ENCODE peak calls at places on chromosomes 1 and 21, in ten cellular contexts. One of them, this sample, is unnamed.

GRCh38 chr1:112614460-112615065 is 4.4 kb downstream of the ST7L start:
- DNase-seq in BJ: no peak
- DNase-seq in mucosa of descending colon: no peak
- DNase-seq in lower lobe of right lung: no peak
- DNase-seq in AG09319: no peak
- DNase-seq in cardiac muscle cell: no peak
- DNase-seq in fibroblast of pulmonary artery: peak
- DNase-seq in left lung: no peak
- DNase-seq in HFFc6: peak
- DNase-seq in ovary: no peak
- DNase-seq in this sample: peak

GRCh38 chr1:230702934-230703678 is 10.8 kb downstream of the AGT start:
- DNase-seq in BJ: no peak
- DNase-seq in mucosa of descending colon: no peak
- DNase-seq in lower lobe of right lung: no peak
- DNase-seq in AG09319: no peak
- DNase-seq in cardiac muscle cell: no peak
- DNase-seq in fibroblast of pulmonary artery: no peak
- DNase-seq in left lung: no peak
- DNase-seq in HFFc6: no peak
- DNase-seq in ovary: no peak
- DNase-seq in this sample: no peak

GRCh38 chr1:214643032-214643431 is 40.0 kb downstream of the CENPF start:
- DNase-seq in BJ: no peak
- DNase-seq in mucosa of descending colon: no peak
- DNase-seq in lower lobe of right lung: no peak
- DNase-seq in AG09319: no peak
- DNase-seq in cardiac muscle cell: no peak
- DNase-seq in fibroblast of pulmonary artery: no peak
- DNase-seq in left lung: no peak
- DNase-seq in HFFc6: no peak
- DNase-seq in ovary: no peak
- DNase-seq in this sample: no peak

GRCh38 chr1:10516925-10517676 is 42.4 kb downstream of the PEX14 start:
- DNase-seq in BJ: no peak
- DNase-seq in mucosa of descending colon: no peak
- DNase-seq in lower lobe of right lung: no peak
- DNase-seq in AG09319: no peak
- DNase-seq in cardiac muscle cell: no peak
- DNase-seq in fibroblast of pulmonary artery: no peak
- DNase-seq in left lung: no peak
- DNase-seq in HFFc6: no peak
- DNase-seq in ovary: no peak
- DNase-seq in this sample: no peak

GRCh38 chr1:243505986-243506689 is 250.3 kb downstream of the SDCCAG8 start:
- DNase-seq in BJ: no peak
- DNase-seq in mucosa of descending colon: no peak
- DNase-seq in lower lobe of right lung: no peak
- DNase-seq in AG09319: no peak
- DNase-seq in cardiac muscle cell: no peak
- DNase-seq in fibroblast of pulmonary artery: peak
- DNase-seq in left lung: no peak
- DNase-seq in HFFc6: no peak
- DNase-seq in ovary: no peak
- DNase-seq in this sample: no peak

GRCh38 chr1:98232678-98233077 is 311.8 kb upstream of the DPYD start:
- DNase-seq in BJ: no peak
- DNase-seq in mucosa of descending colon: no peak
- DNase-seq in lower lobe of right lung: no peak
- DNase-seq in AG09319: no peak
- DNase-seq in cardiac muscle cell: no peak
- DNase-seq in fibroblast of pulmonary artery: no peak
- DNase-seq in left lung: no peak
- DNase-seq in HFFc6: no peak
- DNase-seq in ovary: no peak
- DNase-seq in this sample: no peak

GRCh38 chr1:206716519-206717236 is 32.0 kb downstream of the MAPKAPK2 start:
- DNase-seq in BJ: no peak
- DNase-seq in mucosa of descending colon: no peak
- DNase-seq in lower lobe of right lung: no peak
- DNase-seq in AG09319: no peak
- DNase-seq in cardiac muscle cell: no peak
- DNase-seq in fibroblast of pulmonary artery: no peak
- DNase-seq in left lung: no peak
- DNase-seq in HFFc6: no peak
- DNase-seq in ovary: no peak
- DNase-seq in this sample: no peak

GRCh38 chr1:44817771-44818495 is 9.6 kb downstream of the BTBD19 start:
- DNase-seq in BJ: no peak
- DNase-seq in mucosa of descending colon: no peak
- DNase-seq in lower lobe of right lung: peak
- DNase-seq in AG09319: no peak
- DNase-seq in cardiac muscle cell: no peak
- DNase-seq in fibroblast of pulmonary artery: no peak
- DNase-seq in left lung: peak
- DNase-seq in HFFc6: no peak
- DNase-seq in ovary: peak
- DNase-seq in this sample: no peak

GRCh38 chr1:41861509-41862410 is 57.0 kb downstream of the HIVEP3 start:
- DNase-seq in BJ: no peak
- DNase-seq in mucosa of descending colon: no peak
- DNase-seq in lower lobe of right lung: no peak
- DNase-seq in AG09319: no peak
- DNase-seq in cardiac muscle cell: no peak
- DNase-seq in fibroblast of pulmonary artery: no peak
- DNase-seq in left lung: no peak
- DNase-seq in HFFc6: no peak
- DNase-seq in ovary: no peak
- DNase-seq in this sample: peak

GRCh38 chr21:42343556-42343955 is 7.2 kb downstream of the TFF2 start:
- DNase-seq in BJ: no peak
- DNase-seq in mucosa of descending colon: no peak
- DNase-seq in lower lobe of right lung: no peak
- DNase-seq in AG09319: no peak
- DNase-seq in cardiac muscle cell: no peak
- DNase-seq in fibroblast of pulmonary artery: no peak
- DNase-seq in left lung: no peak
- DNase-seq in HFFc6: no peak
- DNase-seq in ovary: no peak
- DNase-seq in this sample: no peak

GRCh38 chr1:30009720-30010119 is 713.7 kb downstream of the MATN1 start:
- DNase-seq in BJ: no peak
- DNase-seq in mucosa of descending colon: no peak
- DNase-seq in lower lobe of right lung: no peak
- DNase-seq in AG09319: no peak
- DNase-seq in cardiac muscle cell: no peak
- DNase-seq in fibroblast of pulmonary artery: no peak
- DNase-seq in left lung: no peak
- DNase-seq in HFFc6: no peak
- DNase-seq in ovary: no peak
- DNase-seq in this sample: no peak

GRCh38 chr1:234406871-234407270 is 33.6 kb downstream of the COA6 start:
- DNase-seq in BJ: no peak
- DNase-seq in mucosa of descending colon: no peak
- DNase-seq in lower lobe of right lung: no peak
- DNase-seq in AG09319: no peak
- DNase-seq in cardiac muscle cell: no peak
- DNase-seq in fibroblast of pulmonary artery: no peak
- DNase-seq in left lung: no peak
- DNase-seq in HFFc6: no peak
- DNase-seq in ovary: no peak
- DNase-seq in this sample: no peak

GRCh38 chr21:18608226-18608625 is 204.6 kb upstream of the TMPRSS15 start:
- DNase-seq in BJ: no peak
- DNase-seq in mucosa of descending colon: no peak
- DNase-seq in lower lobe of right lung: no peak
- DNase-seq in AG09319: no peak
- DNase-seq in cardiac muscle cell: no peak
- DNase-seq in fibroblast of pulmonary artery: no peak
- DNase-seq in left lung: no peak
- DNase-seq in HFFc6: no peak
- DNase-seq in ovary: no peak
- DNase-seq in this sample: no peak

GRCh38 chr1:100308777-100309176 is 42.8 kb downstream of the RTCA start:
- DNase-seq in BJ: no peak
- DNase-seq in mucosa of descending colon: no peak
- DNase-seq in lower lobe of right lung: no peak
- DNase-seq in AG09319: no peak
- DNase-seq in cardiac muscle cell: no peak
- DNase-seq in fibroblast of pulmonary artery: peak
- DNase-seq in left lung: no peak
- DNase-seq in HFFc6: peak
- DNase-seq in ovary: no peak
- DNase-seq in this sample: peak

GRCh38 chr1:57024855-57025254 is 59.0 kb upstream of the C8B start:
- DNase-seq in BJ: no peak
- DNase-seq in mucosa of descending colon: no peak
- DNase-seq in lower lobe of right lung: no peak
- DNase-seq in AG09319: no peak
- DNase-seq in cardiac muscle cell: no peak
- DNase-seq in fibroblast of pulmonary artery: no peak
- DNase-seq in left lung: peak
- DNase-seq in HFFc6: no peak
- DNase-seq in ovary: no peak
- DNase-seq in this sample: no peak

GRCh38 chr1:207829576-207829975 is 77.7 kb downstream of the CD46 start:
- DNase-seq in BJ: no peak
- DNase-seq in mucosa of descending colon: no peak
- DNase-seq in lower lobe of right lung: no peak
- DNase-seq in AG09319: no peak
- DNase-seq in cardiac muscle cell: no peak
- DNase-seq in fibroblast of pulmonary artery: no peak
- DNase-seq in left lung: no peak
- DNase-seq in HFFc6: no peak
- DNase-seq in ovary: no peak
- DNase-seq in this sample: no peak

DNA sequence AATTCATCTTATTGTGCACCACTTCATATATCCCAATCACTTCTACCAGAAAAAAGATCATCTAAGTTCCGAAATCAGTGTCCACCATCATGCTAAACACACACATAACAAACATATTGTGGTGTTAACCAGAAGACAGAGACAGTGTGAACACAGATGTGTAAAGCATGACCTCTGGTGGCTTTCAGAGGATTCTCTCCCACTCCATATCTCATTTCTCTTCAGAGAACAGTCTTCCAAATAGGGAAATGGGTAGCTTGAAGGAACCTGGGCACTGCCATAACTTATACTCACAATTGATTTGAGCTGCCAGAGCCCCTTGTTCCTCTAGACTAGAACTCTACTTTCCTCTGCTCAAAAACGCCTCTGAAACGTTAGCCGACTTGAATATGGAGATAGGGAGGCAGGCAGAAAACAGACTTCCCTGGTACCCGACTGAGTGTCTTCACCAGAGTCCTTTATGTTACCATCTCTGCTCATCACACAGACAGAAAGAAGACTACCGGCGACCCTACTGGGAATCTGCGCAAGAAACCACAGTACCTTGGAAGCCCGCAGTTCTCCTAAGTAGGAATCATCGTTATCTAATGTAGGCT is 1.8 kb upstream of the ELAPOR1 start:
- DNase-seq in BJ: no peak
- DNase-seq in mucosa of descending colon: no peak
- DNase-seq in lower lobe of right lung: no peak
- DNase-seq in AG09319: no peak
- DNase-seq in cardiac muscle cell: no peak
- DNase-seq in fibroblast of pulmonary artery: peak
- DNase-seq in left lung: no peak
- DNase-seq in HFFc6: peak
- DNase-seq in ovary: no peak
- DNase-seq in this sample: peak
- TF ChIP-seq CTCF in BJ: peak
- TF ChIP-seq CTCF in mucosa of descending colon: no peak
- TF ChIP-seq CTCF in lower lobe of right lung: no peak
- TF ChIP-seq CTCF in AG09319: peak
- TF ChIP-seq CTCF in cardiac muscle cell: peak
- TF ChIP-seq CTCF in fibroblast of pulmonary artery: peak
- TF ChIP-seq CTCF in left lung: no peak
- TF ChIP-seq CTCF in HFFc6: no peak
- TF ChIP-seq CTCF in ovary: no peak
- TF ChIP-seq CTCF in this sample: peak

DNA sequence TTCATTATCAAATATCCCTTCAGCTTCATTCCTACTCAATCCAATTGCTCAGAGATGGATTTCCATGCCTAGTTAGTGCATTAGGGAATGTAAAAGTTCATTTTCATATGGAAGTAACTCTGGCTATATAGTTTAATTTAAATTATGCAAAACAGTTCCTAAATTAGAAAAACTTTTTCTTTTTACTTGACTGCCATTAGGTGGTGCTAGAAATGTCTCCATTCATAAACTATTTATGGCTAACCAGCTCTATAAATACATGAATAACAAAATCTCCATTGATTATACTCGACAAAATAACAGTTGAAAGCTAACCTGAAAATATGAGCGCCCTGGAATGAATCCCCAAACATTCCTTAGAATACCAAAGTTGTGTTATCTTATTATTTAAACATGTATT is 311.4 kb downstream of the USH2A start:
- DNase-seq in BJ: no peak
- DNase-seq in mucosa of descending colon: no peak
- DNase-seq in lower lobe of right lung: no peak
- DNase-seq in AG09319: no peak
- DNase-seq in cardiac muscle cell: no peak
- DNase-seq in fibroblast of pulmonary artery: peak
- DNase-seq in left lung: no peak
- DNase-seq in HFFc6: peak
- DNase-seq in ovary: no peak
- DNase-seq in this sample: peak
- TF ChIP-seq CTCF in BJ: peak
- TF ChIP-seq CTCF in mucosa of descending colon: no peak
- TF ChIP-seq CTCF in lower lobe of right lung: no peak
- TF ChIP-seq CTCF in AG09319: peak
- TF ChIP-seq CTCF in cardiac muscle cell: no peak
- TF ChIP-seq CTCF in fibroblast of pulmonary artery: peak
- TF ChIP-seq CTCF in left lung: no peak
- TF ChIP-seq CTCF in HFFc6: peak
- TF ChIP-seq CTCF in ovary: no peak
- TF ChIP-seq CTCF in this sample: peak

GRCh38 chr1:160779662-160780397 is 16.1 kb upstream of the LY9 start:
- DNase-seq in BJ: no peak
- DNase-seq in mucosa of descending colon: no peak
- DNase-seq in lower lobe of right lung: no peak
- DNase-seq in AG09319: no peak
- DNase-seq in cardiac muscle cell: no peak
- DNase-seq in fibroblast of pulmonary artery: peak
- DNase-seq in left lung: no peak
- DNase-seq in HFFc6: no peak
- DNase-seq in ovary: no peak
- DNase-seq in this sample: peak
- TF ChIP-seq CTCF in BJ: peak
- TF ChIP-seq CTCF in mucosa of descending colon: no peak
- TF ChIP-seq CTCF in lower lobe of right lung: peak
- TF ChIP-seq CTCF in AG09319: no peak
- TF ChIP-seq CTCF in cardiac muscle cell: peak
- TF ChIP-seq CTCF in fibroblast of pulmonary artery: peak
- TF ChIP-seq CTCF in left lung: peak
- TF ChIP-seq CTCF in HFFc6: peak
- TF ChIP-seq CTCF in ovary: no peak
- TF ChIP-seq CTCF in this sample: peak

DNA sequence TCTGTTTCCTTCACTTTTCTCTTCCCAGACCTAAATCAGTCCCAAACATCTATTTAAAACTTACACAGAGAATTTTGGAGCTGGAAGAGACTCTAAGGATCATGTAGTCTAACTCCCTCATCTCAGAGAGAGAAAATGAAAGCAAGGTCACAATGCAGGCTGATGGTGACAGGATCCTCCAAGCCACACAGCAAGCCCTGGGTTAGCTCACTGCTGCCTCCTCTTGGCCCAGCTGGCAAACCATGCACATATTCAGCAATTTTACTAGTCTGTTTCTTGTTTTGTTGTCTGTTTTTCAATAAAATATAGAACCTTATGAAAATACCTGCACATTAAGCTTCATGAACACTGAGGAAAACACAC is 27.7 kb upstream of the LY9 start:
- DNase-seq in BJ: no peak
- DNase-seq in mucosa of descending colon: peak
- DNase-seq in lower lobe of right lung: peak
- DNase-seq in AG09319: no peak
- DNase-seq in cardiac muscle cell: peak
- DNase-seq in fibroblast of pulmonary artery: peak
- DNase-seq in left lung: peak
- DNase-seq in HFFc6: peak
- DNase-seq in ovary: no peak
- DNase-seq in this sample: peak
- TF ChIP-seq CTCF in BJ: peak
- TF ChIP-seq CTCF in mucosa of descending colon: peak
- TF ChIP-seq CTCF in lower lobe of right lung: peak
- TF ChIP-seq CTCF in AG09319: no peak
- TF ChIP-seq CTCF in cardiac muscle cell: peak
- TF ChIP-seq CTCF in fibroblast of pulmonary artery: peak
- TF ChIP-seq CTCF in left lung: peak
- TF ChIP-seq CTCF in HFFc6: peak
- TF ChIP-seq CTCF in ovary: no peak
- TF ChIP-seq CTCF in this sample: peak

This sample was measured in choroid plexus epithelial cell.